ENCODE peak calls at places on chromosomes 3 and 15, in eight cellular contexts. B is fibroblast of lung, Q is posterior cingulate gyrus, W is fibroblast of pulmonary artery, F is T-cell, I is neural crest cell, G is globus pallidus, Y is SIG-M5. S is an unnamed sample.
A peak's percentile ranks its signal among the peaks of the same experiment; 100 is the strongest.

GRCh38 chr3:14902719-14903118 is 44.7 kb upstream of the NR2C2 start:
- DNase-seq in B (peak; percentile 32), Q (no peak), W (no peak), F (no peak), I (no peak), G (no peak), Y (no peak), S (no peak)

GRCh38 chr3:180802837-180803236 is 109.6 kb upstream of the FXR1 start:
- DNase-seq in B (peak; percentile 37), Q (no peak), W (peak; percentile 43), F (no peak), I (no peak), G (peak; percentile 38), Y (no peak), S (peak; percentile 72)

GRCh38 chr3:46612324-46612723 is at the start of gene FAM240A:
- DNase-seq in B (peak; percentile 47), Q (peak; percentile 30), W (peak; percentile 13), F (no peak), I (no peak), G (peak; percentile 49), Y (no peak), S (no peak)

GRCh38 chr15:59611277-59612260 is at the start of gene GCNT3:
- DNase-seq in B (peak; percentile 29), Q (no peak), W (peak; percentile 33), F (no peak), I (no peak), G (no peak), Y (no peak), S (no peak)

GRCh38 chr3:179902061-179902460 is 134.7 kb downstream of the PEX5L start:
- DNase-seq in B (no peak), Q (no peak), W (no peak), F (no peak), I (no peak), G (no peak), Y (no peak), S (peak; percentile 77)

GRCh38 chr15:69891070-69891491 is 206.6 kb downstream of the TLE3 start:
- DNase-seq in B (no peak), Q (no peak), W (no peak), F (no peak), I (peak; percentile 49), G (peak; percentile 53), Y (no peak), S (no peak)

GRCh38 chr3:13484861-13485590 is 4.9 kb downstream of the HDAC11 start:
- DNase-seq in B (peak; percentile 34), Q (peak; percentile 62), W (peak; percentile 64), F (no peak), I (no peak), G (no peak), Y (no peak), S (peak; percentile 58)

GRCh38 chr3:54870423-54870822 is 57.4 kb downstream of the LRTM1 start:
- DNase-seq in B (peak; percentile 91), Q (peak; percentile 49), W (peak; percentile 94), F (no peak), I (peak; percentile 8), G (peak; percentile 74), Y (no peak), S (peak; percentile 55)

GRCh38 chr15:92101706-92102434 is 248.4 kb downstream of the SLCO3A1 start:
- DNase-seq in B (no peak), Q (no peak), W (no peak), F (no peak), I (no peak), G (no peak), Y (no peak), S (no peak)

GRCh38 chr15:77025471-77025901 is 30.6 kb downstream of the PSTPIP1 start:
- DNase-seq in B (no peak), Q (peak; percentile 5), W (no peak), F (no peak), I (no peak), G (no peak), Y (no peak), S (no peak)

GRCh38 chr3:145739926-145740325 is 421.1 kb downstream of the PLOD2 start:
- DNase-seq in B (peak; percentile 21), Q (no peak), W (peak; percentile 3), F (no peak), I (no peak), G (no peak), Y (no peak), S (no peak)

GRCh38 chr3:123634149-123635051 is 49.5 kb upstream of the HACD2 start:
- DNase-seq in B (no peak), Q (no peak), W (no peak), F (no peak), I (no peak), G (no peak), Y (no peak), S (no peak)

GRCh38 chr3:150135321-150135721 is 164.6 kb upstream of the PFN2 start:
- DNase-seq in B (peak; percentile 72), Q (no peak), W (peak; percentile 26), F (no peak), I (no peak), G (no peak), Y (no peak), S (peak; percentile 4)

GRCh38 chr3:23202203-23202920 is 765 bp upstream of the UBE2E2 start:
- DNase-seq in B (peak; percentile 19), Q (no peak), W (peak; percentile 25), F (peak; percentile 10), I (no peak), G (no peak), Y (no peak), S (no peak)

GRCh38 chr15:49901867-49902775 is 216.9 kb downstream of the ATP8B4 start:
- DNase-seq in B (peak; percentile 83), Q (no peak), W (peak; percentile 78), F (no peak), I (no peak), G (peak; percentile 78), Y (no peak), S (no peak)

GRCh38 chr15:77507911-77508310 is 87.2 kb downstream of the HMG20A start:
- DNase-seq in B (peak; percentile 33), Q (peak; percentile 58), W (peak; percentile 86), F (no peak), I (no peak), G (peak; percentile 95), Y (no peak), S (no peak)

GRCh38 chr15:68389936-68390790 is 41.8 kb downstream of the ITGA11 start:
- DNase-seq in B (peak; percentile 28), Q (peak; percentile 2), W (peak; percentile 86), F (no peak), I (no peak), G (no peak), Y (no peak), S (no peak)

GRCh38 chr15:78131295-78132021 is at the start of gene CIB2:
- DNase-seq in B (peak; percentile 42), Q (peak; percentile 71), W (peak; percentile 53), F (peak; percentile 57), I (peak; percentile 87), G (peak; percentile 52), Y (no peak), S (peak; percentile 56)

GRCh38 chr15:51077565-51078153 is 17.0 kb downstream of the TNFAIP8L3 start:
- DNase-seq in B (peak; percentile 73), Q (peak; percentile 41), W (peak; percentile 43), F (peak; percentile 21), I (peak; percentile 8), G (peak; percentile 59), Y (no peak), S (no peak)

GRCh38 chr15:64443747-64444621 is 16.4 kb upstream of the ZNF609 start:
- DNase-seq in B (peak; percentile 78), Q (no peak), W (peak; percentile 91), F (no peak), I (no peak), G (no peak), Y (no peak), S (no peak)

GRCh38 chr3:60775956-60776355 is 475.3 kb downstream of the FHIT start:
- DNase-seq in B (no peak), Q (no peak), W (no peak), F (no peak), I (no peak), G (no peak), Y (no peak), S (peak; percentile 77)

GRCh38 chr15:73959012-73959581 is 32.8 kb downstream of the LOXL1 start:
- DNase-seq in B (no peak), Q (no peak), W (no peak), F (no peak), I (no peak), G (no peak), Y (no peak), S (no peak)

GRCh38 chr3:170792511-170792910 is 77.5 kb downstream of the RPL22L1 start:
- DNase-seq in B (peak; percentile 54), Q (no peak), W (peak; percentile 13), F (no peak), I (no peak), G (no peak), Y (no peak), S (no peak)

GRCh38 chr3:134033315-134033996 is 3.7 kb upstream of the SLCO2A1 start:
- DNase-seq in B (no peak), Q (no peak), W (no peak), F (no peak), I (no peak), G (no peak), Y (no peak), S (no peak)

GRCh38 chr3:193452338-193452737 is 73.8 kb upstream of the ATP13A5 start:
- DNase-seq in B (no peak), Q (no peak), W (peak; percentile 1), F (no peak), I (no peak), G (peak; percentile 5), Y (no peak), S (peak; percentile 40)

GRCh38 chr3:118473343-118473742 is 561.3 kb downstream of the IGSF11 start:
- DNase-seq in B (no peak), Q (no peak), W (no peak), F (no peak), I (no peak), G (no peak), Y (no peak), S (no peak)

GRCh38 chr15:47194718-47195117 is 522.6 kb upstream of the SEMA6D start:
- DNase-seq in B (peak; percentile 72), Q (no peak), W (peak; percentile 63), F (no peak), I (no peak), G (no peak), Y (no peak), S (peak; percentile 72)

S was measured in T47D.